ENCODE peak calls at places on chromosome 3, in seven cellular contexts. B, P, H, O, C, S and T are unnamed samples.

GRCh38 chr3:12999147-13000140 is 73.8 kb downstream of the IQSEC1 start:
- DNase-seq in H (no peak), S (peak; percentile 95), P (no peak), O (peak; percentile 97), B (no peak), C (no peak), T (no peak)

GRCh38 chr3:176927280-176927679 is 270.0 kb downstream of the TBL1XR1 start:
- DNase-seq in C (no peak), B (no peak), S (no peak), O (no peak), H (no peak), P (no peak), T (no peak)

GRCh38 chr3:17301271-17301670 is 416.5 kb downstream of the PLCL2 start:
- DNase-seq in B (no peak), O (no peak), H (no peak), S (no peak), C (no peak), P (no peak), T (peak; percentile 96)

GRCh38 chr3:110521019-110521418 is 550.6 kb upstream of the NECTIN3 start:
- DNase-seq in S (no peak), O (no peak), H (no peak), P (peak; percentile 61), B (peak; percentile 85), C (peak; percentile 81), T (no peak)

GRCh38 chr3:426056-426455 is 229.5 kb downstream of the CHL1 start:
- DNase-seq in O (no peak), P (peak; percentile 29), C (peak; percentile 79), S (no peak), H (no peak), B (no peak), T (no peak)

GRCh38 chr3:186516645-186517044 is 27.5 kb downstream of the CRYGS start:
- DNase-seq in H (no peak), P (no peak), O (peak; percentile 75), S (no peak), C (no peak), B (no peak), T (no peak)

GRCh38 chr3:133865136-133865855 is 30.4 kb downstream of the RAB6B start:
- DNase-seq in S (no peak), P (no peak), B (no peak), C (no peak), H (no peak), O (no peak), T (no peak)

GRCh38 chr3:130091958-130092357 is 10.3 kb downstream of the ALG1L2 start:
- DNase-seq in O (no peak), B (no peak), S (no peak), C (no peak), P (no peak), H (no peak), T (no peak)

GRCh38 chr3:23431759-23432158 is 228.6 kb downstream of the UBE2E2 start:
- DNase-seq in B (no peak), O (no peak), H (no peak), P (no peak), C (no peak), S (no peak), T (no peak)

GRCh38 chr3:182717216-182717615 is 76.1 kb upstream of the ATP11B start:
- DNase-seq in S (no peak), B (no peak), P (no peak), O (no peak), C (peak; percentile 33), H (no peak), T (peak; percentile 50)

GRCh38 chr3:141998674-141999290 is 122.3 kb downstream of the ATP1B3 start:
- DNase-seq in O (peak; percentile 24), B (no peak), H (no peak), S (no peak), P (no peak), C (peak; percentile 17), T (no peak)
- TF ChIP-seq CTCF in O (no peak), B (peak; percentile 54), H (no peak), S (no peak), P (peak; percentile 33), C (peak; percentile 17), T (peak; percentile 27)

GRCh38 chr3:36317915-36318314 is 62.4 kb upstream of the STAC start:
- DNase-seq in P (no peak), S (no peak), B (no peak), O (no peak), H (no peak), C (no peak), T (no peak)

GRCh38 chr3:36309092-36309491 is 71.2 kb upstream of the STAC start:
- DNase-seq in H (no peak), O (no peak), B (no peak), S (no peak), C (no peak), P (no peak), T (no peak)

GRCh38 chr3:36312351-36312750 is 68.0 kb upstream of the STAC start:
- DNase-seq in C (peak; percentile 17), O (no peak), B (no peak), S (no peak), P (no peak), H (no peak), T (no peak)
- TF ChIP-seq CTCF in C (no peak), O (no peak), B (no peak), S (no peak), P (no peak), H (no peak), T (no peak)

DNA sequence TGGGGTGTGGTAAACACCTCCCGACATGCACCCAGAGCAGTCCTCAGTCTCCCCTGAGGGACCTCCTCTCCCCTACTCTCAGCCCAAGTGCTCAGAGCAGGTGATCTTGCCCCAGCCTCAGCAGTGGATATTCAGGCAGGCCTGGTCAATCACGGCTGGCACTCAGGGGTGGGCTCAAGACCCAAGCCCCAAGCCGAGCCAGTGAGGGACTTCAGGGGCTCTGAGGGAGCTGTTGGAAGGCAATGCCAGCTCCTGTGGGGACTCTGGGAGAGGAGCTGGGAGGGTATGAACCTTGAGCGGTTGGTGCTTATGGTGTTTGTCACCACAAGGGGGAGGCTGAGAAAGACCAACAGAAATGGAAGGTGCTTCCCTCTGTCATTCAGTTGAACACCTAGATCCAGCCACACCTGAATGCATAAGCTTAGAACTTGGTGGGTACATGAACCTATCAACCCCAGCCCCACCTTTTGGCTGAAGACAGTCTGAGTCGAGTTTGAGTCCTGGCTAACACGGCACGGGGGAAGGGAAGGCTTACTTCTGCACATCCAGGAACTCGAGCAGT is 19.4 kb downstream of the ALS2CL start:
- DNase-seq in O (no peak), P (no peak), H (no peak), B (no peak), C (no peak), S (no peak), T (no peak)
- TF ChIP-seq CTCF in O (peak; percentile 35), P (peak; percentile 31), H (peak; percentile 21), B (peak; percentile 35), C (peak; percentile 26), S (no peak), T (peak; percentile 7)

DNA sequence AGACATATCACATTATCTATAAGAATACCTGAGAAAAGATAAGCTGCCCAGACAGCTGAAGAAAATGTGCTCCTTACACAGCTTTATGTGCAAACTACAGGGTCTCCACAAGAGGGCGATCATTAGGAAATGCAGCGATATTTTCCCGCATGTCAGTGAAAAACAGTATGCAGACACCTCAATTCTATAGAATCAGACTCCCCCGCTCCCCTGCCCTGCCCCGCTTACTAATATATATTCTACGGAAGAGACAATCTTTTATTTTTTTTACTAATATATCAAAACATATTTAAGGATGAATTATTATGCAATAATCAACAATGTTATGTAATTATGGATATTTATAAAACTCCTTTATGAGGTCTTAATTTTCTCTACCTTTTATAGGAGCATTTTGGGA is 681.3 kb downstream of the ROBO1 start:
- DNase-seq in O (peak; percentile 58), B (peak; percentile 34), S (no peak), P (peak; percentile 3), H (peak; percentile 79), C (peak; percentile 70), T (peak; percentile 32)
- TF ChIP-seq CTCF in O (peak; percentile 69), B (peak; percentile 79), S (peak; percentile 41), P (peak; percentile 90), H (peak; percentile 88), C (peak; percentile 90), T (peak; percentile 82)

GRCh38 chr3:39725321-39725720 is 84.1 kb upstream of the MYRIP start:
- DNase-seq in S (no peak), B (no peak), C (peak; percentile 24), O (no peak), H (no peak), P (no peak), T (no peak)

GRCh38 chr3:39724233-39724846 is 85.1 kb upstream of the MYRIP start:
- DNase-seq in P (no peak), S (no peak), C (no peak), B (no peak), O (peak; percentile 2), H (no peak), T (no peak)

GRCh38 chr3:39718674-39719595 is 90.5 kb upstream of the MYRIP start:
- DNase-seq in B (no peak), S (no peak), O (peak; percentile 6), P (no peak), H (no peak), C (peak; percentile 58), T (no peak)

GRCh38 chr3:39716849-39717248 is 92.6 kb upstream of the MYRIP start:
- DNase-seq in P (no peak), O (no peak), S (no peak), B (no peak), H (no peak), C (peak; percentile 61), T (no peak)

GRCh38 chr3:39721076-39721475 is 88.3 kb upstream of the MYRIP start:
- DNase-seq in P (no peak), S (no peak), C (no peak), B (no peak), O (no peak), H (no peak), T (no peak)
- TF ChIP-seq CTCF in P (no peak), S (no peak), C (no peak), B (no peak), O (no peak), H (no peak), T (no peak)

DNA sequence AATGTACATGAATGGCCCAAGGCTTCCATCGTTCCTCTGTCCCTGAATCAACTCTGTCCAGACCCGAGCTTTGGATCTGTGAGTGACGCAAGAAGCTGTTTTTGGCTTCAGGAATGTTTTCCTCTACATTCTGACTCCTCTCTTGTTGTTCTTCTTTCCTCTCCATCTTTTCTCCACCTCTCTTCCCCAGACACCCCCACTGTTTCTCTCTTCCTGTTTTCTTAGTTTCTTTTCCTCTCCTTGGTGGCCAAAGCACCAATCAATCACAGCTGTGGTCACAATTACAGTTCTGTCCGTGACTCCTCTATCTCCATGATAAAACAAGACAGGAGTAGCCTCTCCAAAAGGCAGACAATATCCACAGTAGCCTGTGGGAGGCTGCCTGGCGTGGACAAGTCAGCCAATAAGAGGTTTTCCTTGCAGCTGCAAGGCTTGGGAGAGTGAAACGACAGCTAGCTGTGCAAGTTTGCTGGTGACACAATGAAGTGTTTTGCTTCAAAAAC is 4.9 kb upstream of the TMEM212 start:
- DNase-seq in S (no peak), H (peak; percentile 31), C (no peak), B (no peak), P (no peak), O (peak; percentile 37), T (no peak)
- TF ChIP-seq CTCF in S (no peak), H (no peak), C (no peak), B (peak; percentile 19), P (no peak), O (no peak), T (no peak)

GRCh38 chr3:101381809-101382208 is 61.4 kb upstream of the IMPG2 start:
- DNase-seq in O (peak; percentile 38), S (no peak), P (no peak), C (peak; percentile 52), B (no peak), H (peak; percentile 51), T (peak; percentile 17)
- TF ChIP-seq CTCF in O (no peak), S (no peak), P (peak; percentile 32), C (peak; percentile 40), B (peak; percentile 53), H (peak; percentile 55), T (peak; percentile 51)